ENCODE peak calls at places on chromosome 16, in ten cellular contexts. One of them, this sample, is unnamed.
A peak's percentile ranks its signal among the peaks of the same experiment; 100 is the strongest.

GRCh38 chr16:24988593-24989338 is 26.4 kb downstream of the ARHGAP17 start:
- DNase-seq in B cell: no peak
- DNase-seq in upper lobe of right lung: no peak
- DNase-seq in IMR-90: peak; percentile 76
- DNase-seq in GM13976: no peak
- DNase-seq in AG09319: no peak
- DNase-seq in glutamatergic neuron: no peak
- DNase-seq in progenitor cell of endocrine pancreas: no peak
- DNase-seq in CD4-positive, alpha-beta T cell: no peak
- DNase-seq in uterus: peak; percentile 34
- DNase-seq in this sample: no peak

GRCh38 chr16:2783581-2784375 is 3.6 kb downstream of the PRSS33 start:
- DNase-seq in CD4-positive, alpha-beta T cell: no peak
- DNase-seq in upper lobe of right lung: peak; percentile 48
- DNase-seq in glutamatergic neuron: no peak
- DNase-seq in IMR-90: no peak
- DNase-seq in B cell: no peak
- DNase-seq in uterus: peak; percentile 5
- DNase-seq in progenitor cell of endocrine pancreas: no peak
- DNase-seq in GM13976: no peak
- DNase-seq in AG09319: no peak
- DNase-seq in this sample: no peak

GRCh38 chr16:30768583-30769181 is 6.6 kb downstream of the RNF40 start:
- DNase-seq in GM13976: no peak
- DNase-seq in CD4-positive, alpha-beta T cell: no peak
- DNase-seq in uterus: no peak
- DNase-seq in glutamatergic neuron: no peak
- DNase-seq in progenitor cell of endocrine pancreas: no peak
- DNase-seq in upper lobe of right lung: peak; percentile 48
- DNase-seq in AG09319: no peak
- DNase-seq in B cell: no peak
- DNase-seq in IMR-90: no peak
- DNase-seq in this sample: no peak

GRCh38 chr16:83272201-83272600 is 535.6 kb upstream of the HSBP1 start:
- DNase-seq in GM13976: no peak
- DNase-seq in AG09319: no peak
- DNase-seq in CD4-positive, alpha-beta T cell: no peak
- DNase-seq in progenitor cell of endocrine pancreas: no peak
- DNase-seq in glutamatergic neuron: no peak
- DNase-seq in uterus: no peak
- DNase-seq in B cell: no peak
- DNase-seq in IMR-90: peak; percentile 74
- DNase-seq in upper lobe of right lung: no peak
- DNase-seq in this sample: no peak

GRCh38 chr16:50972899-50973298 is 178.2 kb downstream of the SALL1 start:
- DNase-seq in CD4-positive, alpha-beta T cell: no peak
- DNase-seq in GM13976: no peak
- DNase-seq in glutamatergic neuron: no peak
- DNase-seq in B cell: no peak
- DNase-seq in uterus: no peak
- DNase-seq in AG09319: no peak
- DNase-seq in progenitor cell of endocrine pancreas: no peak
- DNase-seq in upper lobe of right lung: no peak
- DNase-seq in IMR-90: no peak
- DNase-seq in this sample: no peak

GRCh38 chr16:75063549-75064082 is 53.0 kb downstream of the LDHD start:
- DNase-seq in AG09319: no peak
- DNase-seq in upper lobe of right lung: no peak
- DNase-seq in IMR-90: no peak
- DNase-seq in uterus: no peak
- DNase-seq in glutamatergic neuron: no peak
- DNase-seq in GM13976: no peak
- DNase-seq in progenitor cell of endocrine pancreas: no peak
- DNase-seq in CD4-positive, alpha-beta T cell: no peak
- DNase-seq in B cell: no peak
- DNase-seq in this sample: no peak

GRCh38 chr16:84545114-84545737 is 40.8 kb upstream of the MEAK7 start:
- DNase-seq in uterus: no peak
- DNase-seq in glutamatergic neuron: no peak
- DNase-seq in B cell: no peak
- DNase-seq in upper lobe of right lung: no peak
- DNase-seq in CD4-positive, alpha-beta T cell: no peak
- DNase-seq in GM13976: no peak
- DNase-seq in progenitor cell of endocrine pancreas: no peak
- DNase-seq in IMR-90: no peak
- DNase-seq in AG09319: no peak
- DNase-seq in this sample: no peak

GRCh38 chr16:2507052-2507678 is 6.6 kb upstream of the ATP6V0C start:
- DNase-seq in glutamatergic neuron: no peak
- DNase-seq in progenitor cell of endocrine pancreas: no peak
- DNase-seq in IMR-90: no peak
- DNase-seq in B cell: peak; percentile 84
- DNase-seq in uterus: no peak
- DNase-seq in GM13976: peak; percentile 79
- DNase-seq in AG09319: no peak
- DNase-seq in CD4-positive, alpha-beta T cell: no peak
- DNase-seq in upper lobe of right lung: peak; percentile 85
- DNase-seq in this sample: peak; percentile 81

GRCh38 chr16:56231-56927 is 2.8 kb downstream of the SNRNP25 start:
- DNase-seq in CD4-positive, alpha-beta T cell: no peak
- DNase-seq in upper lobe of right lung: no peak
- DNase-seq in progenitor cell of endocrine pancreas: no peak
- DNase-seq in AG09319: no peak
- DNase-seq in GM13976: no peak
- DNase-seq in IMR-90: no peak
- DNase-seq in B cell: no peak
- DNase-seq in uterus: no peak
- DNase-seq in glutamatergic neuron: no peak
- DNase-seq in this sample: no peak

GRCh38 chr16:2270070-2270462 is 2.1 kb upstream of the RNPS1 start:
- DNase-seq in upper lobe of right lung: no peak
- DNase-seq in glutamatergic neuron: no peak
- DNase-seq in B cell: no peak
- DNase-seq in progenitor cell of endocrine pancreas: no peak
- DNase-seq in GM13976: no peak
- DNase-seq in uterus: no peak
- DNase-seq in IMR-90: no peak
- DNase-seq in CD4-positive, alpha-beta T cell: no peak
- DNase-seq in AG09319: no peak
- DNase-seq in this sample: no peak

GRCh38 chr16:2206420-2206779 is 1.1 kb downstream of the MLST8 start:
- DNase-seq in IMR-90: no peak
- DNase-seq in progenitor cell of endocrine pancreas: no peak
- DNase-seq in upper lobe of right lung: no peak
- DNase-seq in GM13976: no peak
- DNase-seq in uterus: no peak
- DNase-seq in CD4-positive, alpha-beta T cell: no peak
- DNase-seq in glutamatergic neuron: no peak
- DNase-seq in AG09319: no peak
- DNase-seq in B cell: no peak
- DNase-seq in this sample: no peak

GRCh38 chr16:65413861-65414260 is 292.0 kb upstream of the CDH11 start:
- DNase-seq in CD4-positive, alpha-beta T cell: no peak
- DNase-seq in B cell: no peak
- DNase-seq in glutamatergic neuron: no peak
- DNase-seq in upper lobe of right lung: no peak
- DNase-seq in GM13976: no peak
- DNase-seq in uterus: no peak
- DNase-seq in progenitor cell of endocrine pancreas: no peak
- DNase-seq in AG09319: no peak
- DNase-seq in IMR-90: peak; percentile 3
- DNase-seq in this sample: no peak

GRCh38 chr16:19900590-19900989 is 15.9 kb upstream of the GPRC5B start:
- DNase-seq in CD4-positive, alpha-beta T cell: no peak
- DNase-seq in uterus: no peak
- DNase-seq in upper lobe of right lung: no peak
- DNase-seq in IMR-90: no peak
- DNase-seq in AG09319: no peak
- DNase-seq in GM13976: no peak
- DNase-seq in progenitor cell of endocrine pancreas: no peak
- DNase-seq in glutamatergic neuron: no peak
- DNase-seq in B cell: no peak
- DNase-seq in this sample: no peak

GRCh38 chr16:75286996-75287395 is 35.6 kb upstream of the BCAR1 start:
- DNase-seq in B cell: no peak
- DNase-seq in upper lobe of right lung: no peak
- DNase-seq in uterus: no peak
- DNase-seq in glutamatergic neuron: no peak
- DNase-seq in progenitor cell of endocrine pancreas: no peak
- DNase-seq in GM13976: no peak
- DNase-seq in IMR-90: no peak
- DNase-seq in AG09319: no peak
- DNase-seq in CD4-positive, alpha-beta T cell: no peak
- DNase-seq in this sample: no peak

DNA sequence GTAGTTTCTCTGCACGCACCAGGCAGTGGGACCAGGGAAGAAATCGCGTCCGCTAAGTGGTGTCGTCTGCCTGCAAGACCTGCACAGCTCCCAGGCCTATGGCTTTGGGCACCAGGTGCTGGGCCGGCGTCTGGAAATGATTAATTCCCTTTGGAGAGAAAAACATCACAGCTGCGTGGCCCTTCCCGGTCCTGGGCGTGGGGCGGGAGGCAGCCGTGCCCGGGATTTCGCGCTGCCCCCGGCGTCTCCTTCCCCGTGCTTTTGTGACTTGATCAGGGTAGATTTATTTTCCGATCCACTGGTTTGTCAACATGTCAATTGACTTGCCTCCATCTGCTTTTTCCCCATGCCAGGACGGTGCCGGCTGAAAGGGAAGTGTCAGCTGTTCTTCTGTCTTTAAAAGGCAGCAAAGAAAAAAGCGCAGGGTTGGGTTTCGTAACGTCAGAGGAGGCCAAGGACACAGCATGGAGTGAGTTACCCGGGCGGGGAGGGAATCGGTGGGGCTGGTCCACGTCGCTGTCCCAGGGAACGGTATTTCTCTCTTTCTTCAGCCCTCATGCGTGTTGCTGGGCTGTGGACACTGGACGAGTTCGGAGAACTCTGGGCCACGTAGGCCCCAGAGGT is 188.2 kb upstream of the ZNF469 start:
- DNase-seq in B cell: no peak
- DNase-seq in glutamatergic neuron: peak; percentile 34
- DNase-seq in upper lobe of right lung: peak; percentile 62
- DNase-seq in CD4-positive, alpha-beta T cell: no peak
- DNase-seq in progenitor cell of endocrine pancreas: no peak
- DNase-seq in GM13976: no peak
- DNase-seq in AG09319: no peak
- DNase-seq in uterus: no peak
- DNase-seq in IMR-90: peak; percentile 22
- DNase-seq in this sample: no peak
- TF ChIP-seq CTCF in B cell: no peak
- TF ChIP-seq CTCF in glutamatergic neuron: no peak
- TF ChIP-seq CTCF in upper lobe of right lung: no peak
- TF ChIP-seq CTCF in CD4-positive, alpha-beta T cell: no peak
- TF ChIP-seq CTCF in progenitor cell of endocrine pancreas: no peak
- TF ChIP-seq CTCF in GM13976: no peak
- TF ChIP-seq CTCF in AG09319: no peak
- TF ChIP-seq CTCF in uterus: no peak
- TF ChIP-seq CTCF in IMR-90: no peak
- TF ChIP-seq CTCF in this sample: no peak

DNA sequence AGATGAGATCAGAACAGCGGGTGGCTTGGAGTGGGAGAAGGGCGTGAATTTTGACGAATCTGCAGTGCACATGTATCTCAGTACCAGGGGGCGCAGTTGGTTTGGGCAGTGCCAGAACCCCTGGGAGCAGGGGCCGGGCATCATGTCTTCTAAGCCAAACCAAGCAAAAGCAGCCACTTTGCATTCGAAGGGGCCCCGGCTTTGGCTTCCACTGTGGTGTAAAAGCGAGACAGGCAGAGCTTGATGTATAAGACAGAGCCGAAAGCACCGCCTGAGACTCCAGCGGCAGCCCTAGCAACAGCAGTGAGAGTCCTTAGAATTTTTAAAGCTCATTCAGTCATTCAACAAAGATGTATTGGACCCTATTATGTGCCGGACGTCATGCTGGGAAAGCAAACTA is 3.8 kb upstream of the XYLT1 start:
- DNase-seq in progenitor cell of endocrine pancreas: no peak
- DNase-seq in GM13976: no peak
- DNase-seq in glutamatergic neuron: no peak
- DNase-seq in IMR-90: no peak
- DNase-seq in AG09319: no peak
- DNase-seq in B cell: peak; percentile 47
- DNase-seq in uterus: no peak
- DNase-seq in CD4-positive, alpha-beta T cell: no peak
- DNase-seq in upper lobe of right lung: no peak
- DNase-seq in this sample: peak; percentile 60
- TF ChIP-seq CTCF in progenitor cell of endocrine pancreas: no peak
- TF ChIP-seq CTCF in GM13976: no peak
- TF ChIP-seq CTCF in glutamatergic neuron: no peak
- TF ChIP-seq CTCF in IMR-90: no peak
- TF ChIP-seq CTCF in AG09319: no peak
- TF ChIP-seq CTCF in B cell: no peak
- TF ChIP-seq CTCF in uterus: no peak
- TF ChIP-seq CTCF in CD4-positive, alpha-beta T cell: no peak
- TF ChIP-seq CTCF in upper lobe of right lung: no peak
- TF ChIP-seq CTCF in this sample: peak; percentile 28

GRCh38 chr16:67653131-67654068 is 6.7 kb downstream of the ACD start:
- DNase-seq in progenitor cell of endocrine pancreas: no peak
- DNase-seq in upper lobe of right lung: no peak
- DNase-seq in IMR-90: no peak
- DNase-seq in AG09319: no peak
- DNase-seq in uterus: no peak
- DNase-seq in B cell: no peak
- DNase-seq in glutamatergic neuron: peak; percentile 62
- DNase-seq in CD4-positive, alpha-beta T cell: no peak
- DNase-seq in GM13976: no peak
- DNase-seq in this sample: no peak
- TF ChIP-seq CTCF in progenitor cell of endocrine pancreas: peak; percentile 56
- TF ChIP-seq CTCF in upper lobe of right lung: no peak
- TF ChIP-seq CTCF in IMR-90: peak; percentile 22
- TF ChIP-seq CTCF in AG09319: peak; percentile 10
- TF ChIP-seq CTCF in uterus: peak; percentile 13
- TF ChIP-seq CTCF in B cell: no peak
- TF ChIP-seq CTCF in glutamatergic neuron: peak; percentile 82
- TF ChIP-seq CTCF in CD4-positive, alpha-beta T cell: no peak
- TF ChIP-seq CTCF in GM13976: no peak
- TF ChIP-seq CTCF in this sample: no peak

DNA sequence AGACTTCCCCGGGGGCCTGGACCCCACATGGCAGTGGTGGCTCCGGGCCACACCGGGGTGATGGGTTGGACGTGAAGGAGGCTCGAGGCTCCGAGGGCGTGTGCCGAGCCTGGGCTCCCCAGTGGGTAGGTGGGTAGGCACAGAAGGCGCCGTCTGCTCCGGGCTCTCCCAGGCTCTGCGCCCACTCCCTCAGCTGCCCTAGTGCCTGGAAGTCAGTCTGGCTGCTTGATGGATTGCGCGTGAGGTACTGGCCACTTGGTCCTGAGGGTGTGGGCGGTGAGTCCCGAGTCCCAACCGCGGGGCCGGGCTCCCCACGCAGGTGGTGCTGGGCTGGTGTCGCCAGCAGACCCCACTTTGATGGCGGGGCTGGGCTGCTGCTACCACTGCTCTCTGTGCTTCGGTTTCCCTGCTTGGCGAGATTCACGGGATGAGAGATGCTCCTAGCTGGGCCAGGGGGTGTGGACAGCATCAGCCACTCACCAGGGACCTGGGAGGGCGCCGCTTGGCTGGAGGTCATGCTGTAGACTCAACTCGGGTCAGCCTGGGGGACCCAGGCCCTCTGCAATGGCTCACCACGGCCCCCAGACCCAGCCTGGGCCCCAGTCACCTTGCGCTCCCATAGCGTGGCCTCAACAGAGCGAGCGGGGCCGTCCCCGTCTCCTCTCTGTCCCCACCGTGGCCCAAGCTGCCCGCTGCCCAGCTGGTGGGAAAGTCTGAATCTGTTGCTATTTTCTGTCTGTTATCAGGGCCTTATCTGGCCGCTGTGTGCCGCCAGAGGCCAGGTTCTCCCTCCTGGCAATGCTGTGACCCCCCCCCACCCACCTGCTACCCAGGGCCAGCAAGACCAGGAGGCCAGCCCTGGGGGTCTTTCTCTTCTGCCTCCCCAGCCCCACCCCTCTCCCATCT is 26.1 kb downstream of the ZFPM1 start:
- DNase-seq in AG09319: no peak
- DNase-seq in glutamatergic neuron: no peak
- DNase-seq in IMR-90: no peak
- DNase-seq in B cell: no peak
- DNase-seq in uterus: no peak
- DNase-seq in CD4-positive, alpha-beta T cell: no peak
- DNase-seq in GM13976: peak; percentile 68
- DNase-seq in upper lobe of right lung: no peak
- DNase-seq in progenitor cell of endocrine pancreas: no peak
- DNase-seq in this sample: peak; percentile 70
- TF ChIP-seq CTCF in AG09319: no peak
- TF ChIP-seq CTCF in glutamatergic neuron: no peak
- TF ChIP-seq CTCF in IMR-90: no peak
- TF ChIP-seq CTCF in B cell: peak; percentile 27
- TF ChIP-seq CTCF in uterus: no peak
- TF ChIP-seq CTCF in CD4-positive, alpha-beta T cell: no peak
- TF ChIP-seq CTCF in GM13976: no peak
- TF ChIP-seq CTCF in upper lobe of right lung: no peak
- TF ChIP-seq CTCF in progenitor cell of endocrine pancreas: no peak
- TF ChIP-seq CTCF in this sample: no peak